ENCODE peak calls at places on chromosomes 1 and 21, in eight cellular contexts. B, U, E, R, A, Y, K and C are unnamed samples.

GRCh38 chr1:182426442-182427430 is 23.2 kb upstream of the RGSL1 start:
- DNase-seq in B (no peak), U (no peak), E (no peak), R (no peak), A (no peak), Y (no peak), K (no peak), C (no peak)

GRCh38 chr21:35256468-35256988 is 207.4 kb upstream of the RUNX1 start:
- DNase-seq in B (peak; percentile 58), U (peak; percentile 76), E (peak; percentile 96), R (peak; percentile 78), A (peak; percentile 74), Y (no peak), K (peak; percentile 95), C (peak; percentile 21)

GRCh38 chr1:31441970-31442647 is 29.1 kb downstream of the SERINC2 start:
- DNase-seq in B (no peak), U (peak; percentile 42), E (no peak), R (no peak), A (no peak), Y (no peak), K (peak; percentile 93), C (no peak)

GRCh38 chr1:60222492-60223369 is 149.2 kb upstream of the C1orf87 start:
- DNase-seq in B (no peak), U (no peak), E (no peak), R (no peak), A (no peak), Y (no peak), K (no peak), C (no peak)

GRCh38 chr1:95321516-95321915 is 87.5 kb downstream of the RWDD3 start:
- DNase-seq in B (no peak), U (no peak), E (no peak), R (no peak), A (no peak), Y (no peak), K (no peak), C (no peak)

GRCh38 chr1:226186124-226187018 is at the start of gene ACBD3:
- DNase-seq in B (peak; percentile 89), U (peak; percentile 92), E (peak; percentile 88), R (peak; percentile 90), A (peak; percentile 90), Y (peak; percentile 90), K (peak; percentile 87), C (peak; percentile 89)

GRCh38 chr1:68496680-68497357 is at the start of gene DEPDC1:
- DNase-seq in B (peak; percentile 80), U (peak; percentile 95), E (peak; percentile 98), R (peak; percentile 94), A (peak; percentile 89), Y (peak; percentile 95), K (peak; percentile 92), C (peak; percentile 71)

GRCh38 chr1:193537266-193538003 is 351.0 kb upstream of the B3GALT2 start:
- DNase-seq in B (no peak), U (no peak), E (peak; percentile 33), R (peak; percentile 54), A (no peak), Y (no peak), K (no peak), C (no peak)

GRCh38 chr1:6162773-6163172 is 17.3 kb downstream of the CHD5 start:
- DNase-seq in B (peak; percentile 47), U (no peak), E (no peak), R (no peak), A (no peak), Y (no peak), K (no peak), C (no peak)

GRCh38 chr1:205271277-205271676 is 43.5 kb downstream of the TMCC2 start:
- DNase-seq in B (no peak), U (no peak), E (peak; percentile 72), R (no peak), A (no peak), Y (no peak), K (no peak), C (no peak)

GRCh38 chr1:171422489-171422888 is 62.8 kb upstream of the PRRC2C start:
- DNase-seq in B (no peak), U (no peak), E (no peak), R (no peak), A (no peak), Y (no peak), K (no peak), C (no peak)

GRCh38 chr1:229759037-229759435 is 133.0 kb downstream of the URB2 start:
- DNase-seq in B (no peak), U (no peak), E (no peak), R (no peak), A (no peak), Y (no peak), K (no peak), C (no peak)

GRCh38 chr1:109379422-109379821 is 18.3 kb downstream of the SORT1 start:
- DNase-seq in B (no peak), U (no peak), E (no peak), R (no peak), A (no peak), Y (no peak), K (no peak), C (no peak)

GRCh38 chr1:232980336-232980978 is 30.0 kb downstream of the NTPCR start:
- DNase-seq in B (no peak), U (no peak), E (no peak), R (no peak), A (no peak), Y (no peak), K (no peak), C (no peak)

GRCh38 chr1:244789731-244790130 is 45.7 kb upstream of the COX20 start:
- DNase-seq in B (no peak), U (no peak), E (peak; percentile 37), R (no peak), A (no peak), Y (no peak), K (no peak), C (no peak)

GRCh38 chr1:244792188-244792850 is 43.1 kb upstream of the COX20 start:
- DNase-seq in B (no peak), U (no peak), E (peak; percentile 41), R (no peak), A (no peak), Y (no peak), K (no peak), C (no peak)

GRCh38 chr1:244789276-244789580 is 46.2 kb upstream of the COX20 start:
- DNase-seq in B (no peak), U (no peak), E (no peak), R (no peak), A (no peak), Y (no peak), K (no peak), C (no peak)

GRCh38 chr1:244788493-244789275 is 46.8 kb upstream of the COX20 start:
- DNase-seq in B (no peak), U (no peak), E (no peak), R (no peak), A (no peak), Y (no peak), K (no peak), C (no peak)

GRCh38 chr1:244791061-244791460 is 44.4 kb upstream of the COX20 start:
- DNase-seq in B (no peak), U (no peak), E (no peak), R (no peak), A (no peak), Y (no peak), K (no peak), C (no peak)
- TF ChIP-seq POLR2A in B (no peak), U (no peak), E (no peak), R (no peak), A (no peak), Y (no peak), K (no peak), C (no peak)

DNA sequence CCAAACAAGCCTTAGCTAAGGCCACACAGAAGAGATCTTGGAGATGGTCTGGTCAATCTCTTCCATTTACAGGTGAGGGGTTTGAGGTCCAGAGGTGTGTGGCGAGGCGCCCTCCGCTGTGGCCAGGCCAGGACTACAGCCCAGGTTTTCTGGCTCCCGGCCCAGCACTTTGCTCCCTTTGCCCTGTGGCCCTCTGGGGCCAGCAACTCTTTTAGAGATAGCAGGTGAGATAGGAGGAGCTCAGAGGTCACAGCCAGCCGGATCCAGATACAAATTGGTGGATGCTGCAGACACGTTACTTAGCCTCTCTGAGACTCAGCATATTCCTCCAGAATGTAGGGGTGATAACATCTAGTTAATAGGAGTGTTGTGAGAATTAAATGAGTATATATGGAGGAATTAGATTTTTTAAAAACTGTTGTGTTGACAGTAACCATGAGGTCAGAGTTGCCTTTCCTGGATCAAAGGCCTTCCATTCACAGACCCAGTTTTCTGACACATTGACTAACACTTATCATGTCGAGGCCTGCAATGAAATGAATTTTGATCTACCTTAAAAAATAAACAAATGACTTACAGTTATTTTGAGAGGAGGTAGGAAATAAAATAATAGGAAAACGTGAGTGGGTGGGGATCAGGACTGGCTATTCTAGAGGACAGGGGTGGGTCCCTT is 16.6 kb downstream of the TEX35 start:
- DNase-seq in B (no peak), U (peak; percentile 24), E (no peak), R (no peak), A (no peak), Y (no peak), K (no peak), C (no peak)
- H3K4me1 ChIP-seq in B (peaks cover 15% of the 10 kb centered on the region), U (peaks cover 4% of the 10 kb centered on the region), E (no peaks in the 10 kb centered on the region), R (no peaks in the 10 kb centered on the region), A (no peaks in the 10 kb centered on the region), Y (no peaks in the 10 kb centered on the region), K (peaks cover 9% of the 10 kb centered on the region), C (no peaks in the 10 kb centered on the region)

DNA sequence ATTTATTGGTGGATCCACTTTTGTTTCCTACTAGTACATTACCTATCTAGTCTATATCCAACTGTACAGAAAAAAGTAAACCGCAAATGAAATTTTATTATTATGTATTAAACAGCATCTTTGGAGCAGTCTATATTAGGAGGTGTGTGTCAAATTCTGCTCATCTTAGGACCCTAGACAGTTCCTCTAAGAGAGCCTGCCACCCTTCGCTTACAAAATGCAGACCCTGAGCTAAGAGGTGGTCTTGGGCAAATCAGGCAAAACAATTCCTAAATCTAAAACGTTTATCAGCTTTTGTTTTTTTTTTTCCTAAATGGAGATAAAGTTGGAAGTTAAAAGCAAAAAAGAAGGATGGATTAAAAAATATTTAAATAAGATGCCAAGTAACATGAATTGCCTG is 85.3 kb downstream of the PBX1 start:
- DNase-seq in B (no peak), U (no peak), E (no peak), R (no peak), A (no peak), Y (no peak), K (no peak), C (no peak)
- H3K4me3 ChIP-seq in B (no peak overlapping the region), U (no peak overlapping the region), E (no peak overlapping the region), R (no peak overlapping the region), A (no peak overlapping the region), Y (no peak overlapping the region), K (no peak overlapping the region), C (no peak overlapping the region)

DNA sequence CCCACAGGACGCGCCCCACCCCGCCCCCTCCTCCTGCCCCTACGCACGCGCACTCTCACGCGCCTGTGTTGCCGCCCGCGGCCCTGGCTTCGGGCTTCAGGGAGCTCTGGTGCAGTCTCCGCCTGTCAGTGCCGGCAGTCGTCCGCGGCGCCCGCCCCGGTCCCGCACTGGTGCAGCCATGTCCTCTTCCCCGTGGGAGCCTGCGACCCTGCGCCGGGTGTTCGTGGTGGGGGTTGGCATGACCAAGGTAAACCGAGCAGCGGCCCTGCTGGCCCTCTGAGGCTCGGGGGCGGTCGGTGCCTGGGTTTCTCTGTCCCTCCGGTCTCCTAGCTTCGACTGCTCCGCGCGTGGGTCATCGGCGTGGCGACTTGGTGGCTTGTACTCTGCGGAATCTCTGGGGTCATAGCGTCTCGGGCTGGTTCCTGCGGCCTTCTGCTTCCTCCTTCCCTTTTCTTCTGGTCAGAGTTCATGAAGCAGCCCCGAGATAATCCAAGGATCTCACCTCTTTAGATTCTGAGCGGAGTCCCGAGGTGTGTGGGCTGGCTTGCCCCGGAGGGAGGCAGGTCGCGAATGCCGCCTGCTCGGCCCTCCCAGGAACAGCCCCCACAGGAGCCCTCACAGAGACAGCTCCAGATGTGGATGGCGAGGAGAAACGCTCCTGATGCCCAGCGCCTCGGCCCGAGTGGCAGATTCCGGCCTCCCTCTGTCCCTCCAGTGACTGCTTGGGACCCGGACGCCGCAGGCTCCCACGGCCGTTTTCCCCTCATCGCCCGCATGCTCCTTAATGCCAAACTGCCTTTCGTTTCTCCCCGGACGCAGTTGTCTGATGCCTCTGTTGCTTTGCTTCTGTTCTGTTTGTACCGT is at the start of gene SCP2:
- DNase-seq in B (peak; percentile 67), U (peak; percentile 88), E (peak; percentile 86), R (peak; percentile 89), A (peak; percentile 86), Y (peak; percentile 85), K (peak; percentile 87), C (peak; percentile 89)
- TF ChIP-seq POLR2A in B (peak; percentile 42), U (no peak), E (peak; percentile 76), R (peak; percentile 69), A (peak; percentile 63), Y (no peak), K (peak; percentile 74), C (peak; percentile 86)